ENCODE peak calls at places on chromosomes 1 and 21, in eight cellular contexts. W is amygdala, J is hippocampal formation, Y is EH, N is GM20000, U is T-helper 17 cell, P is hypothalamus, Q is anterior cingulate cortex. V is an unnamed sample.

GRCh38 chr1:115136106-115136505 is 46.8 kb upstream of the TSPAN2 start:
- DNase-seq in W (no peak), J (no peak), Y (no peak), N (no peak), U (no peak), P (no peak), Q (no peak), V (no peak)

GRCh38 chr1:154772056-154772455 is 98.0 kb downstream of the KCNN3 start:
- DNase-seq in W (no peak), J (no peak), Y (no peak), N (no peak), U (no peak), P (no peak), Q (no peak), V (no peak)

GRCh38 chr1:67367370-67368345 is 60.0 kb downstream of the IL12RB2 start:
- DNase-seq in W (no peak), J (no peak), Y (peak; percentile 42), N (no peak), U (no peak), P (no peak), Q (no peak), V (no peak)

GRCh38 chr1:33338495-33339211 is 17.8 kb upstream of the A3GALT2 start:
- DNase-seq in W (no peak), J (no peak), Y (peak; percentile 88), N (no peak), U (no peak), P (no peak), Q (peak; percentile 52), V (no peak)

GRCh38 chr21:45999581-46000181 is 18.1 kb downstream of the COL6A1 start:
- DNase-seq in W (no peak), J (no peak), Y (no peak), N (no peak), U (no peak), P (no peak), Q (no peak), V (no peak)

GRCh38 chr1:1167416-1168155 is 6.1 kb upstream of the TTLL10 start:
- DNase-seq in W (no peak), J (no peak), Y (no peak), N (no peak), U (no peak), P (no peak), Q (no peak), V (no peak)

GRCh38 chr1:3819626-3820245 is 23.4 kb upstream of the LRRC47 start:
- DNase-seq in W (no peak), J (no peak), Y (no peak), N (no peak), U (no peak), P (no peak), Q (no peak), V (no peak)

GRCh38 chr21:33969600-33969999 is 54.0 kb upstream of the ATP5PO start:
- DNase-seq in W (no peak), J (no peak), Y (no peak), N (no peak), U (no peak), P (no peak), Q (no peak), V (no peak)

GRCh38 chr1:94020764-94021579 is 100.0 kb downstream of the ABCA4 start:
- DNase-seq in W (no peak), J (no peak), Y (peak; percentile 98), N (no peak), U (no peak), P (no peak), Q (no peak), V (no peak)

GRCh38 chr1:167332503-167332902 is 111.8 kb downstream of the POU2F1 start:
- DNase-seq in W (no peak), J (no peak), Y (peak; percentile 3), N (no peak), U (no peak), P (no peak), Q (no peak), V (no peak)

GRCh38 chr1:90973897-90974798 is 47.7 kb downstream of the ZNF644 start:
- DNase-seq in W (no peak), J (no peak), Y (peak; percentile 54), N (no peak), U (no peak), P (no peak), Q (no peak), V (no peak)

GRCh38 chr1:155424091-155424490 is 103.4 kb downstream of the RUSC1 start:
- DNase-seq in W (no peak), J (no peak), Y (no peak), N (no peak), U (no peak), P (no peak), Q (no peak), V (no peak)

GRCh38 chr1:41455479-41456271 is 28.8 kb downstream of the EDN2 start:
- DNase-seq in W (no peak), J (peak; percentile 38), Y (peak; percentile 64), N (no peak), U (no peak), P (no peak), Q (peak; percentile 26), V (no peak)

GRCh38 chr1:26154750-26155149 is 4.1 kb upstream of the FAM110D start:
- DNase-seq in W (no peak), J (no peak), Y (no peak), N (no peak), U (no peak), P (no peak), Q (no peak), V (no peak)

GRCh38 chr1:45543599-45544417 is 6.8 kb upstream of the AKR1A1 start:
- DNase-seq in W (peak; percentile 31), J (no peak), Y (peak; percentile 15), N (peak; percentile 58), U (peak; percentile 58), P (peak; percentile 11), Q (peak; percentile 40), V (peak; percentile 55)

GRCh38 chr1:3771108-3772026 is 1.2 kb upstream of the SMIM1 start:
- DNase-seq in W (no peak), J (no peak), Y (no peak), N (no peak), U (no peak), P (no peak), Q (no peak), V (no peak)

GRCh38 chr1:59005491-59006308 is 221.9 kb upstream of the JUN start:
- DNase-seq in W (no peak), J (no peak), Y (no peak), N (peak; percentile 28), U (no peak), P (no peak), Q (no peak), V (no peak)

GRCh38 chr1:55309053-55309452 is 93.9 kb upstream of the USP24 start:
- DNase-seq in W (no peak), J (no peak), Y (peak; percentile 34), N (no peak), U (no peak), P (no peak), Q (no peak), V (no peak)